ENCODE peak calls at places on chromosomes 12 and 14, in seven cellular contexts. One of them, this sample, is unnamed.

GRCh38 chr12:132566551-132567131 is 43.7 kb downstream of the LRCOL1 start:
- DNase-seq in OCI-LY7: no peak
- DNase-seq in CD8-positive, alpha-beta memory T cell: no peak
- DNase-seq in esophagus squamous epithelium: no peak
- DNase-seq in adipocyte: no peak
- DNase-seq in pancreas: no peak
- DNase-seq in A549: no peak
- DNase-seq in this sample: no peak

GRCh38 chr14:50832935-50833607 is 2.1 kb upstream of the NIN start:
- DNase-seq in A549: no peak
- DNase-seq in adipocyte: no peak
- DNase-seq in esophagus squamous epithelium: no peak
- DNase-seq in OCI-LY7: no peak
- DNase-seq in CD8-positive, alpha-beta memory T cell: no peak
- DNase-seq in pancreas: no peak
- DNase-seq in this sample: no peak

GRCh38 chr12:53205747-53206146 is 1.3 kb downstream of the ITGB7 start:
- DNase-seq in CD8-positive, alpha-beta memory T cell: peak; percentile 42
- DNase-seq in OCI-LY7: peak; percentile 74
- DNase-seq in A549: no peak
- DNase-seq in esophagus squamous epithelium: no peak
- DNase-seq in adipocyte: peak; percentile 95
- DNase-seq in pancreas: no peak
- DNase-seq in this sample: peak; percentile 53

GRCh38 chr14:43399289-43399688 is 1107.8 kb downstream of the FSCB start:
- DNase-seq in OCI-LY7: no peak
- DNase-seq in A549: no peak
- DNase-seq in adipocyte: no peak
- DNase-seq in esophagus squamous epithelium: no peak
- DNase-seq in CD8-positive, alpha-beta memory T cell: no peak
- DNase-seq in pancreas: no peak
- DNase-seq in this sample: no peak

GRCh38 chr14:51643137-51643536 is 8.6 kb upstream of the FRMD6 start:
- DNase-seq in esophagus squamous epithelium: no peak
- DNase-seq in adipocyte: no peak
- DNase-seq in pancreas: no peak
- DNase-seq in A549: no peak
- DNase-seq in CD8-positive, alpha-beta memory T cell: no peak
- DNase-seq in OCI-LY7: no peak
- DNase-seq in this sample: no peak

GRCh38 chr12:53856132-53856531 is 82.5 kb upstream of the HOXC13 start:
- DNase-seq in adipocyte: no peak
- DNase-seq in CD8-positive, alpha-beta memory T cell: no peak
- DNase-seq in A549: no peak
- DNase-seq in OCI-LY7: no peak
- DNase-seq in esophagus squamous epithelium: no peak
- DNase-seq in pancreas: no peak
- DNase-seq in this sample: no peak

GRCh38 chr12:52391618-52392002 is 6.2 kb upstream of the KRT84 start:
- DNase-seq in A549: no peak
- DNase-seq in adipocyte: peak; percentile 40
- DNase-seq in esophagus squamous epithelium: no peak
- DNase-seq in CD8-positive, alpha-beta memory T cell: no peak
- DNase-seq in pancreas: peak; percentile 63
- DNase-seq in OCI-LY7: no peak
- DNase-seq in this sample: no peak

GRCh38 chr12:131836193-131836592 is 8.0 kb downstream of the MMP17 start:
- DNase-seq in adipocyte: peak; percentile 51
- DNase-seq in A549: no peak
- DNase-seq in OCI-LY7: peak; percentile 25
- DNase-seq in esophagus squamous epithelium: no peak
- DNase-seq in pancreas: no peak
- DNase-seq in CD8-positive, alpha-beta memory T cell: no peak
- DNase-seq in this sample: peak; percentile 30

GRCh38 chr12:57055834-57056233 is 5.9 kb upstream of the MYO1A start:
- DNase-seq in esophagus squamous epithelium: no peak
- DNase-seq in pancreas: no peak
- DNase-seq in adipocyte: no peak
- DNase-seq in A549: no peak
- DNase-seq in OCI-LY7: no peak
- DNase-seq in CD8-positive, alpha-beta memory T cell: no peak
- DNase-seq in this sample: no peak

GRCh38 chr14:53956427-53957201 is at the start of gene BMP4:
- DNase-seq in adipocyte: peak; percentile 41
- DNase-seq in pancreas: peak; percentile 59
- DNase-seq in CD8-positive, alpha-beta memory T cell: no peak
- DNase-seq in OCI-LY7: peak; percentile 0
- DNase-seq in esophagus squamous epithelium: no peak
- DNase-seq in A549: no peak
- DNase-seq in this sample: peak; percentile 87

GRCh38 chr12:100824476-100824875 is 29.9 kb downstream of the ANO4 start:
- DNase-seq in esophagus squamous epithelium: no peak
- DNase-seq in OCI-LY7: no peak
- DNase-seq in A549: no peak
- DNase-seq in pancreas: no peak
- DNase-seq in CD8-positive, alpha-beta memory T cell: no peak
- DNase-seq in adipocyte: no peak
- DNase-seq in this sample: no peak

GRCh38 chr14:76947078-76947837 is 81.2 kb downstream of the IRF2BPL start:
- DNase-seq in adipocyte: peak; percentile 92
- DNase-seq in A549: peak; percentile 90
- DNase-seq in esophagus squamous epithelium: peak; percentile 46
- DNase-seq in OCI-LY7: peak; percentile 80
- DNase-seq in CD8-positive, alpha-beta memory T cell: peak; percentile 60
- DNase-seq in pancreas: peak; percentile 94
- DNase-seq in this sample: peak; percentile 93

GRCh38 chr12:125892276-125892675 is 827.0 kb downstream of the AACS start:
- DNase-seq in adipocyte: peak; percentile 40
- DNase-seq in A549: no peak
- DNase-seq in OCI-LY7: no peak
- DNase-seq in esophagus squamous epithelium: no peak
- DNase-seq in pancreas: no peak
- DNase-seq in CD8-positive, alpha-beta memory T cell: no peak
- DNase-seq in this sample: no peak

GRCh38 chr14:50520947-50521815 is 11.2 kb downstream of the MAP4K5 start:
- DNase-seq in OCI-LY7: no peak
- DNase-seq in pancreas: peak; percentile 30
- DNase-seq in adipocyte: peak; percentile 75
- DNase-seq in A549: peak; percentile 59
- DNase-seq in esophagus squamous epithelium: no peak
- DNase-seq in CD8-positive, alpha-beta memory T cell: no peak
- DNase-seq in this sample: peak; percentile 62

GRCh38 chr14:77589099-77589498 is 27.3 kb downstream of the SPTLC2 start:
- DNase-seq in OCI-LY7: peak; percentile 55
- DNase-seq in adipocyte: no peak
- DNase-seq in pancreas: no peak
- DNase-seq in A549: no peak
- DNase-seq in CD8-positive, alpha-beta memory T cell: no peak
- DNase-seq in esophagus squamous epithelium: no peak
- DNase-seq in this sample: no peak

GRCh38 chr12:57795354-57795753 is 12.8 kb downstream of the TSFM start:
- DNase-seq in OCI-LY7: no peak
- DNase-seq in A549: no peak
- DNase-seq in CD8-positive, alpha-beta memory T cell: no peak
- DNase-seq in esophagus squamous epithelium: no peak
- DNase-seq in pancreas: no peak
- DNase-seq in adipocyte: no peak
- DNase-seq in this sample: no peak

GRCh38 chr12:124632510-124632909 is 65.1 kb upstream of the NCOR2 start:
- DNase-seq in pancreas: no peak
- DNase-seq in adipocyte: no peak
- DNase-seq in OCI-LY7: no peak
- DNase-seq in CD8-positive, alpha-beta memory T cell: no peak
- DNase-seq in esophagus squamous epithelium: no peak
- DNase-seq in A549: no peak
- DNase-seq in this sample: no peak

GRCh38 chr12:104177663-104178501 is 37.7 kb upstream of the TXNRD1 start:
- DNase-seq in adipocyte: peak; percentile 98
- DNase-seq in CD8-positive, alpha-beta memory T cell: no peak
- DNase-seq in OCI-LY7: no peak
- DNase-seq in pancreas: peak; percentile 36
- DNase-seq in esophagus squamous epithelium: no peak
- DNase-seq in A549: peak; percentile 81
- DNase-seq in this sample: peak; percentile 73

GRCh38 chr12:115577401-115577800 is 700.1 kb downstream of the MED13L start:
- DNase-seq in A549: no peak
- DNase-seq in pancreas: no peak
- DNase-seq in adipocyte: no peak
- DNase-seq in esophagus squamous epithelium: no peak
- DNase-seq in CD8-positive, alpha-beta memory T cell: no peak
- DNase-seq in OCI-LY7: no peak
- DNase-seq in this sample: no peak

GRCh38 chr14:24996930-24997329 is 53.0 kb downstream of the STXBP6 start:
- DNase-seq in CD8-positive, alpha-beta memory T cell: no peak
- DNase-seq in A549: no peak
- DNase-seq in pancreas: no peak
- DNase-seq in OCI-LY7: no peak
- DNase-seq in esophagus squamous epithelium: no peak
- DNase-seq in adipocyte: no peak
- DNase-seq in this sample: no peak
- H3K4me1 ChIP-seq in CD8-positive, alpha-beta memory T cell: no peaks in the 10 kb centered on the region
- H3K4me1 ChIP-seq in A549: no peaks in the 10 kb centered on the region
- H3K4me1 ChIP-seq in pancreas: no peaks in the 10 kb centered on the region
- H3K4me1 ChIP-seq in OCI-LY7: no peaks in the 10 kb centered on the region
- H3K4me1 ChIP-seq in esophagus squamous epithelium: no peaks in the 10 kb centered on the region
- H3K4me1 ChIP-seq in adipocyte: peaks cover 13% of the 10 kb centered on the region
- H3K4me1 ChIP-seq in this sample: no peaks in the 10 kb centered on the region

DNA sequence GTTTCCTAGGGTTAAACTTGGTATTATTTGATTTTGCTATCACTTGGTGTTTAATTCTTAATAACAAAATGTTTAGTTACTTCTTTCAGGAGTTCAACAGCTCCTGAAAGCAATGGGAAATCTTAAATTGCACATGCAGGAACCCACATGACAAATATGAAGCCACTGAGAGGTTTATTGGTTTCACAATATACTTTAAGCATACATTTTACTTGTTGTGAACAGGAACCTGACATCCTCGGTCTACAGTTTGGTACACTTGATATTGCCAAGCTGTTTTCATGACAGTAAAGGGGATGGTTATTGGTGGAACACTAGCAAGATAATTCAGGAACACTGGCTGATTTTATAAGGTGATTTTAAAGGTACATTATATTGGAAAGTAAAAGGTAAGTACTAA is 46.2 kb downstream of the SLC38A1 start:
- DNase-seq in esophagus squamous epithelium: no peak
- DNase-seq in adipocyte: no peak
- DNase-seq in pancreas: no peak
- DNase-seq in OCI-LY7: no peak
- DNase-seq in CD8-positive, alpha-beta memory T cell: no peak
- DNase-seq in A549: no peak
- DNase-seq in this sample: no peak
- H3K4me1 ChIP-seq in esophagus squamous epithelium: peaks cover 8% of the 10 kb centered on the region
- H3K4me1 ChIP-seq in adipocyte: peaks cover 48% of the 10 kb centered on the region
- H3K4me1 ChIP-seq in pancreas: no peaks in the 10 kb centered on the region
- H3K4me1 ChIP-seq in OCI-LY7: peaks cover 41% of the 10 kb centered on the region
- H3K4me1 ChIP-seq in CD8-positive, alpha-beta memory T cell: peaks cover 76% of the 10 kb centered on the region
- H3K4me1 ChIP-seq in A549: peaks cover 24% of the 10 kb centered on the region
- H3K4me1 ChIP-seq in this sample: no peaks in the 10 kb centered on the region

DNA sequence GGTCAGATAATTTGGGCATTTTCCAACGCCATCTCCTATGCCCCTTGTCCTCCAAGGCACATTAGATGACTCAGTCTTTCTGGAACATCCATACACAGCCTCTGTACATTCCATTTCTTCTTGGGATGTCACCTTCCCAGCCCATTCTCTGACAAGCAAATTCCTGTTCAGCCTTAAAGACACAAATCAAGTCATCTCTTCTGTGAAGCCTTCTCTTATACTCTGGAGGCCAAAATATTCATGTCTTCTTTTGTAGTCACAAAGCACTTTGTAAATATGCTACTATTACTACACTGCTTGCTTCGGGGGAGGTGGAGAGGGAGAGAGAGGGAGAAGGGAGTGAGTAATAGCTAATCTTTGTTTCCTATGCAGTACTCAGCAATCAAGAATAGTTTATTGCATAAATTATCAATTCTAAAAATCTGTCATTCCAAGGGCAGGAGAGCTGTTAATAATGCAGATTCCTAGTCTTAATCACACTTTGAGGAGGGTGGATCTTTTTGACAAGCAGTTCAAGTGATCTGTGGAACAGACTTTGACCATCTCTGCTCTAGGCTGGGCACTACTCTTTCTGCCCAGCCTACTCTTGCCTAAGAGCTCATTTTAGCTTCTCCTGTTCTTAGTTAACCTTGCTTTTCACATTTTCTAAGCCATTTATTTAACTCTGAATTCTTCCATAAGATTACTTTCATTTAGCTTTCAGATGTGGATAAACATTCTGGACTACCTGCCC is 27.9 kb downstream of the KCNMB4 start:
- DNase-seq in adipocyte: peak; percentile 53
- DNase-seq in CD8-positive, alpha-beta memory T cell: no peak
- DNase-seq in A549: no peak
- DNase-seq in OCI-LY7: no peak
- DNase-seq in pancreas: no peak
- DNase-seq in esophagus squamous epithelium: no peak
- DNase-seq in this sample: no peak
- H3K4me1 ChIP-seq in adipocyte: peaks cover 17% of the 10 kb centered on the region
- H3K4me1 ChIP-seq in CD8-positive, alpha-beta memory T cell: no peaks in the 10 kb centered on the region
- H3K4me1 ChIP-seq in A549: no peaks in the 10 kb centered on the region
- H3K4me1 ChIP-seq in OCI-LY7: no peaks in the 10 kb centered on the region
- H3K4me1 ChIP-seq in pancreas: no peaks in the 10 kb centered on the region
- H3K4me1 ChIP-seq in esophagus squamous epithelium: no peaks in the 10 kb centered on the region
- H3K4me1 ChIP-seq in this sample: no peaks in the 10 kb centered on the region

GRCh38 chr12:15631007-15631715 is 158.0 kb downstream of the EPS8 start:
- DNase-seq in adipocyte: no peak
- DNase-seq in OCI-LY7: no peak
- DNase-seq in pancreas: no peak
- DNase-seq in CD8-positive, alpha-beta memory T cell: no peak
- DNase-seq in A549: no peak
- DNase-seq in esophagus squamous epithelium: no peak
- DNase-seq in this sample: no peak
- H3K4me1 ChIP-seq in adipocyte: peaks cover 82% of the 10 kb centered on the region
- H3K4me1 ChIP-seq in OCI-LY7: no peaks in the 10 kb centered on the region
- H3K4me1 ChIP-seq in pancreas: peaks cover 5% of the 10 kb centered on the region
- H3K4me1 ChIP-seq in CD8-positive, alpha-beta memory T cell: no peaks in the 10 kb centered on the region
- H3K4me1 ChIP-seq in A549: peaks cover 68% of the 10 kb centered on the region
- H3K4me1 ChIP-seq in esophagus squamous epithelium: no peaks in the 10 kb centered on the region
- H3K4me1 ChIP-seq in this sample: peaks cover 5% of the 10 kb centered on the region

This sample was measured in Peyer's patch.